ENCODE peak calls at places on chromosomes 2 and 18, in six cellular contexts. O is K562, N is brain microvascular endothelial cell, C is body of pancreas, R is ovary, G is cardiac muscle cell. S is an unnamed sample.

GRCh38 chr18:8601277-8602032 is 7.8 kb upstream of the RAB12 start:
- DNase-seq in N (no peak), C (no peak), O (no peak), G (peak; percentile 24), R (no peak), S (no peak)

GRCh38 chr2:194730266-194730665 is 926.8 kb upstream of the SLC39A10 start:
- DNase-seq in C (no peak), N (no peak), R (no peak), O (no peak), G (no peak), S (no peak)

GRCh38 chr2:206799083-206799482 is 33.7 kb downstream of the FASTKD2 start:
- DNase-seq in R (no peak), O (no peak), N (peak; percentile 15), G (peak; percentile 62), C (no peak), S (no peak)

GRCh38 chr2:223884399-223884798 is 47.0 kb upstream of the AP1S3 start:
- DNase-seq in O (no peak), R (no peak), N (peak; percentile 21), C (no peak), G (no peak), S (no peak)

GRCh38 chr2:205496777-205497176 is 185.5 kb upstream of the NRP2 start:
- DNase-seq in C (no peak), O (no peak), G (peak; percentile 66), R (peak; percentile 33), N (peak; percentile 51), S (no peak)

GRCh38 chr2:120228503-120228902 is 5.3 kb upstream of the TMEM185B start:
- DNase-seq in O (no peak), C (no peak), N (no peak), G (no peak), R (no peak), S (no peak)

GRCh38 chr18:57353940-57354461 is 1.6 kb downstream of the ST8SIA3 start:
- DNase-seq in R (no peak), C (peak; percentile 45), N (peak; percentile 7), G (peak; percentile 56), O (peak; percentile 52), S (no peak)

GRCh38 chr2:69734040-69734611 is 7.8 kb upstream of the ANXA4 start:
- DNase-seq in R (peak; percentile 47), O (no peak), G (peak; percentile 58), C (no peak), N (no peak), S (no peak)

GRCh38 chr2:83221258-83221657 is 1237.8 kb downstream of the SUCLG1 start:
- DNase-seq in G (peak; percentile 51), R (no peak), O (no peak), C (no peak), N (peak; percentile 15), S (no peak)

GRCh38 chr18:45402485-45403056 is 212.7 kb upstream of the SLC14A2 start:
- DNase-seq in C (no peak), O (no peak), N (peak; percentile 29), R (no peak), G (no peak), S (no peak)

GRCh38 chr2:236867441-236868260 is 218.0 kb upstream of the COPS8 start:
- DNase-seq in C (no peak), R (no peak), O (no peak), N (no peak), G (no peak), S (peak; percentile 54)

GRCh38 chr18:2534906-2535305 is 36.4 kb downstream of the METTL4 start:
- DNase-seq in C (no peak), R (no peak), O (no peak), G (no peak), N (no peak), S (no peak)

GRCh38 chr2:69621440-69621839 is 22.1 kb downstream of the AAK1 start:
- DNase-seq in C (no peak), O (no peak), N (no peak), R (no peak), G (no peak), S (no peak)

GRCh38 chr2:168530980-168531379 is 74.9 kb downstream of the CERS6 start:
- DNase-seq in R (no peak), O (no peak), C (no peak), G (peak; percentile 66), N (no peak), S (no peak)

GRCh38 chr18:28823506-28824182 is 646.7 kb upstream of the CDH2 start:
- DNase-seq in O (no peak), G (peak; percentile 24), R (no peak), N (no peak), C (no peak), S (no peak)

GRCh38 chr2:43135583-43135982 is 90.8 kb downstream of the ZFP36L2 start:
- DNase-seq in R (no peak), O (no peak), G (no peak), N (no peak), C (no peak), S (no peak)

GRCh38 chr18:80176334-80177080 is 67.4 kb downstream of the ADNP2 start:
- DNase-seq in O (no peak), G (no peak), N (no peak), R (no peak), C (no peak), S (no peak)

GRCh38 chr2:68798574-68798973 is 64.0 kb downstream of the ARHGAP25 start:
- DNase-seq in C (no peak), R (no peak), N (no peak), O (no peak), G (no peak), S (no peak)

GRCh38 chr18:69102959-69103358 is 297.7 kb upstream of the DOK6 start:
- DNase-seq in O (no peak), C (no peak), G (peak; percentile 21), R (no peak), N (no peak), S (no peak)

GRCh38 chr18:72700961-72701710 is 157.0 kb upstream of the CBLN2 start:
- DNase-seq in R (no peak), N (peak; percentile 2), C (no peak), O (no peak), G (peak; percentile 7), S (no peak)

GRCh38 chr2:232230557-232230956 is 148.0 kb upstream of the ALPP start:
- DNase-seq in O (peak; percentile 9), G (peak; percentile 12), C (peak; percentile 15), R (no peak), N (no peak), S (no peak)

GRCh38 chr18:8660316-8660715 is 45.0 kb upstream of the MTCL1 start:
- DNase-seq in G (no peak), O (no peak), R (no peak), N (no peak), C (no peak), S (no peak)

GRCh38 chr2:212264227-212264626 is 274.4 kb downstream of the ERBB4 start:
- DNase-seq in N (no peak), R (no peak), C (no peak), O (no peak), G (no peak), S (no peak)

GRCh38 chr18:48750485-48751175 is 200.1 kb downstream of the SMAD7 start:
- DNase-seq in G (peak; percentile 79), O (no peak), N (no peak), C (no peak), R (no peak), S (no peak)

GRCh38 chr2:8361930-8362329 is 319.9 kb upstream of the ID2 start:
- DNase-seq in N (no peak), G (no peak), R (no peak), C (no peak), O (no peak), S (no peak)

GRCh38 chr2:241849616-241850543 is 8.8 kb downstream of the PDCD1 start:
- DNase-seq in N (no peak), C (no peak), G (no peak), O (no peak), R (no peak), S (no peak)
- H3K4me3 ChIP-seq in N (no peak overlapping the region), C (no peak overlapping the region), G (no peak overlapping the region), O (no peak overlapping the region), R (no peak overlapping the region), S (no peak overlapping the region)

GRCh38 chr18:31562726-31563125 is 29.0 kb upstream of the TTR start:
- DNase-seq in O (no peak), G (no peak), N (no peak), R (no peak), C (no peak), S (no peak)

GRCh38 chr18:31566576-31567306 is 24.9 kb upstream of the TTR start:
- DNase-seq in O (no peak), R (no peak), N (no peak), C (no peak), G (no peak), S (peak; percentile 16)

GRCh38 chr18:31565345-31565744 is 26.3 kb upstream of the TTR start:
- DNase-seq in O (no peak), C (no peak), G (no peak), N (no peak), R (no peak), S (peak; percentile 32)

GRCh38 chr18:31565782-31566512 is 25.7 kb upstream of the TTR start:
- DNase-seq in G (no peak), C (no peak), N (no peak), R (no peak), O (no peak), S (no peak)

GRCh38 chr18:31563778-31564177 is 27.9 kb upstream of the TTR start:
- DNase-seq in N (no peak), R (no peak), O (peak; percentile 41), G (peak; percentile 17), C (no peak), S (no peak)
- TF ChIP-seq CTCF in N (no peak), R (no peak), O (peak; percentile 44), G (peak; percentile 26), C (no peak), S (peak; percentile 42)

GRCh38 chr18:9716780-9717563 is 8.9 kb downstream of the RAB31 start:
- DNase-seq in R (no peak), C (no peak), O (no peak), G (no peak), N (no peak), S (no peak)

GRCh38 chr18:9715974-9716373 is 7.9 kb downstream of the RAB31 start:
- DNase-seq in N (no peak), G (no peak), R (no peak), C (no peak), O (no peak), S (no peak)

GRCh38 chr18:9716375-9716774 is 8.3 kb downstream of the RAB31 start:
- DNase-seq in C (no peak), G (no peak), R (no peak), N (no peak), O (no peak), S (no peak)

GRCh38 chr18:9712606-9713005 is 4.5 kb downstream of the RAB31 start:
- DNase-seq in N (no peak), R (no peak), O (no peak), C (no peak), G (peak; percentile 57), S (peak; percentile 16)

GRCh38 chr18:9714832-9715343 is 6.8 kb downstream of the RAB31 start:
- DNase-seq in C (no peak), R (no peak), N (no peak), G (no peak), O (no peak), S (no peak)
- H3K36me3 ChIP-seq in C (no peaks in the 10 kb centered on the region), R (no peaks in the 10 kb centered on the region), N (peaks cover 3% of the 10 kb centered on the region), G (no peaks in the 10 kb centered on the region), O (peaks cover 25% of the 10 kb centered on the region), S (no peaks in the 10 kb centered on the region)

DNA sequence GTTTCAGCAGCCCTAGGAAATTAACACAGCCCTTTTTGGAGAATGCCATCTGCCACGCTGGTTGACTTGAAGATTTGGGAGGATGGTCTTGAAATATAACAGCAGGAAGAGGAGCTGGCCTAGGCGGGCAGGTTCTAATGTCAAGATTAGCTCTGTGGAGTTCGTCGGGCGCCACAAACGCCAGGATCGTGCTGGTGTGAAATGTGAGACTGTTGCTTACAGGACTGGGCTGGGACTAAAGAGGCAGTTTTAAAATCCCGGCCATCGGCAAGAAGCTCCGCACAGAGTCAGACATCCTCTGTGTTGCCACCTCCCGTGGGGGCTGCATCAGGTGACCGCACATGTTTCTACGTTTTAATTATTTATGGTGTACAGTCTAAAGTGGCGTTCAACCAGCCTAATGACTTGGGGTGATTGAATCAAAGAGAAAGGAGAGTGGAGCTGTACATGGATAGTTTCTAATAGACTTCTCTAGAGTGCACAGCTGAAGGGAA is 99.4 kb upstream of the BCL11A start:
- DNase-seq in O (no peak), N (no peak), C (no peak), G (no peak), R (no peak), S (no peak)
- H3K4me3 ChIP-seq in O (no peak overlapping the region), N (no peak overlapping the region), C (no peak overlapping the region), G (no peak overlapping the region), R (no peak overlapping the region), S (no peak overlapping the region)